ENCODE peak calls at places on chromosome 3, in eight cellular contexts. One of them, this sample, is unnamed.

GRCh38 chr3:99753268-99753975 is 64.2 kb upstream of the CMSS1 start:
- DNase-seq in foreskin fibroblast: peak; percentile 91
- DNase-seq in HepG2: peak; percentile 28
- DNase-seq in heart left ventricle: no peak
- DNase-seq in A549: peak; percentile 13
- DNase-seq in fibroblast of mammary gland: peak; percentile 88
- DNase-seq in mucosa of descending colon: no peak
- DNase-seq in PC-3: peak; percentile 82
- DNase-seq in this sample: peak; percentile 82

GRCh38 chr3:132543016-132543739 is 53.9 kb upstream of the ACKR4 start:
- DNase-seq in HepG2: peak; percentile 53
- DNase-seq in fibroblast of mammary gland: peak; percentile 97
- DNase-seq in mucosa of descending colon: no peak
- DNase-seq in A549: no peak
- DNase-seq in foreskin fibroblast: peak; percentile 95
- DNase-seq in heart left ventricle: no peak
- DNase-seq in PC-3: peak; percentile 77
- DNase-seq in this sample: peak; percentile 96

GRCh38 chr3:19149388-19149787 is 1.1 kb downstream of the KCNH8 start:
- DNase-seq in mucosa of descending colon: no peak
- DNase-seq in fibroblast of mammary gland: peak; percentile 12
- DNase-seq in PC-3: peak; percentile 28
- DNase-seq in HepG2: no peak
- DNase-seq in foreskin fibroblast: peak; percentile 25
- DNase-seq in heart left ventricle: no peak
- DNase-seq in A549: no peak
- DNase-seq in this sample: peak; percentile 10

GRCh38 chr3:124296416-124296815 is 304.5 kb upstream of the ROPN1 start:
- DNase-seq in foreskin fibroblast: no peak
- DNase-seq in heart left ventricle: no peak
- DNase-seq in fibroblast of mammary gland: no peak
- DNase-seq in PC-3: no peak
- DNase-seq in HepG2: no peak
- DNase-seq in mucosa of descending colon: no peak
- DNase-seq in A549: no peak
- DNase-seq in this sample: no peak

GRCh38 chr3:148790841-148791240 is 36.8 kb upstream of the CPB1 start:
- DNase-seq in mucosa of descending colon: no peak
- DNase-seq in HepG2: no peak
- DNase-seq in PC-3: no peak
- DNase-seq in foreskin fibroblast: no peak
- DNase-seq in A549: no peak
- DNase-seq in heart left ventricle: peak; percentile 32
- DNase-seq in fibroblast of mammary gland: peak; percentile 46
- DNase-seq in this sample: peak; percentile 27

GRCh38 chr3:14125193-14126016 is 553 bp downstream of the TMEM43 start:
- DNase-seq in PC-3: peak; percentile 94
- DNase-seq in HepG2: peak; percentile 72
- DNase-seq in A549: peak; percentile 68
- DNase-seq in foreskin fibroblast: peak; percentile 97
- DNase-seq in fibroblast of mammary gland: peak; percentile 96
- DNase-seq in heart left ventricle: peak; percentile 66
- DNase-seq in mucosa of descending colon: peak; percentile 82
- DNase-seq in this sample: peak; percentile 96

GRCh38 chr3:158050461-158050860 is 55.8 kb downstream of the SHOX2 start:
- DNase-seq in heart left ventricle: no peak
- DNase-seq in HepG2: no peak
- DNase-seq in foreskin fibroblast: peak; percentile 15
- DNase-seq in A549: no peak
- DNase-seq in PC-3: no peak
- DNase-seq in fibroblast of mammary gland: peak; percentile 40
- DNase-seq in mucosa of descending colon: no peak
- DNase-seq in this sample: no peak

GRCh38 chr3:56219894-56220805 is 248.1 kb downstream of the ERC2 start:
- DNase-seq in PC-3: no peak
- DNase-seq in fibroblast of mammary gland: no peak
- DNase-seq in heart left ventricle: no peak
- DNase-seq in HepG2: no peak
- DNase-seq in A549: no peak
- DNase-seq in mucosa of descending colon: no peak
- DNase-seq in foreskin fibroblast: peak; percentile 54
- DNase-seq in this sample: no peak

GRCh38 chr3:136818851-136819783 is at the start of gene SLC35G2:
- DNase-seq in fibroblast of mammary gland: peak; percentile 89
- DNase-seq in A549: peak; percentile 35
- DNase-seq in foreskin fibroblast: peak; percentile 92
- DNase-seq in heart left ventricle: peak; percentile 77
- DNase-seq in PC-3: peak; percentile 49
- DNase-seq in HepG2: peak; percentile 55
- DNase-seq in mucosa of descending colon: peak; percentile 57
- DNase-seq in this sample: peak; percentile 75

GRCh38 chr3:9135526-9135925 is 113.9 kb downstream of the SRGAP3 start:
- DNase-seq in foreskin fibroblast: no peak
- DNase-seq in A549: no peak
- DNase-seq in mucosa of descending colon: no peak
- DNase-seq in PC-3: no peak
- DNase-seq in HepG2: no peak
- DNase-seq in heart left ventricle: no peak
- DNase-seq in fibroblast of mammary gland: no peak
- DNase-seq in this sample: no peak

DNA sequence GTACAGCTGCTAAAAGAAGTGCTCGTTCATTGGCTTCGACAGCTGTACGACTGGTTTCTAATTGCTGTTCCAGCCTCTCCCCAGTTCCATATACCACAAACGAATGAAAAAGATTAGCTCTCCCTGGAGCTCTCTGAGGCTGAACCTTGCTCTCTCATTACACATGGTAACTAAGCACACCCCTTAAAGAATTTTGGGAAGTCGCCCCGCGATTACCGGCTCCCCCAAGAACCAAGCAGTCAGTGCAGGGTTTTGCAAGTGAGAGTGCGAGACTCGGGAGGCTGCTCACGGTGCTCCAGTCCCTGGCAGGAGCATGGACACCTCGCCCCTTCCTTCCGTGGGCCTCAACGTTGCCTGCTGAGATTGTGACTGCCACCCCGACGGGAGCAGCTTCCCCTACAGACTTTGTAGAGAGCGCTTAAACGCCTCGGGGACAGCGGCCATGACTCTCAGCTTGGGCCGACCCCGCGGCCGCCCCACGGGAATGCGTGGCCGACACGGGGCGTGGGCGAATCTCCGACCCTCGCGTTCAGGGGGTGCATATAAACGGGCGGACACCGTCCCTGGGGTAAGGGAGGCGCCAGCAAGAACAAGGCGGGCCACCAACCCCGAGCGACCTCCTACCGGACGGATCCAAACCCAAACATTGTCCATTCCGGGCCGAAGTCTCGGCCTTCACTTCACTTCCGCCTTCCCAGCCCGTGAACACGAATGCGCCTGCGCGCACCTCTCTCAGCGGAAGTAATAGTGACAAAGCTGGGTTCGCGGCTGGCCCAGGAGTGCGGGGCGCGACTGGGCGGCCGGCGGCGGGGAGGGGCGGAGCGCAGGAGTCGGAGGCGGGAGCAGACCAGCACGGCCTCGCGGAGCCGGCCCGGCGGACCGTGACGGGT is at the start of gene ATP2C1:
- DNase-seq in A549: peak; percentile 71
- DNase-seq in PC-3: peak; percentile 94
- DNase-seq in fibroblast of mammary gland: peak; percentile 90
- DNase-seq in HepG2: peak; percentile 92
- DNase-seq in mucosa of descending colon: peak; percentile 97
- DNase-seq in foreskin fibroblast: peak; percentile 98
- DNase-seq in heart left ventricle: peak; percentile 96
- DNase-seq in this sample: peak; percentile 94
- TF ChIP-seq CTCF in A549: no peak
- TF ChIP-seq CTCF in PC-3: no peak
- TF ChIP-seq CTCF in fibroblast of mammary gland: no peak
- TF ChIP-seq CTCF in HepG2: peak; percentile 13
- TF ChIP-seq CTCF in mucosa of descending colon: no peak
- TF ChIP-seq CTCF in foreskin fibroblast: no peak
- TF ChIP-seq CTCF in heart left ventricle: no peak
- TF ChIP-seq CTCF in this sample: peak; percentile 2

GRCh38 chr3:46370784-46371183 is at the start of gene CCR5:
- DNase-seq in foreskin fibroblast: no peak
- DNase-seq in PC-3: peak; percentile 35
- DNase-seq in A549: no peak
- DNase-seq in heart left ventricle: no peak
- DNase-seq in HepG2: no peak
- DNase-seq in fibroblast of mammary gland: no peak
- DNase-seq in mucosa of descending colon: no peak
- DNase-seq in this sample: no peak
- H3K4me3 ChIP-seq in foreskin fibroblast: no peak within 1 kb of the TSS
- H3K4me3 ChIP-seq in PC-3: no peak within 1 kb of the TSS
- H3K4me3 ChIP-seq in A549: no peak within 1 kb of the TSS
- H3K4me3 ChIP-seq in heart left ventricle: no peak within 1 kb of the TSS
- H3K4me3 ChIP-seq in HepG2: no peak within 1 kb of the TSS
- H3K4me3 ChIP-seq in fibroblast of mammary gland: no peak within 1 kb of the TSS
- H3K4me3 ChIP-seq in mucosa of descending colon: no peak within 1 kb of the TSS
- H3K4me3 ChIP-seq in this sample: no peak within 1 kb of the TSS

DNA sequence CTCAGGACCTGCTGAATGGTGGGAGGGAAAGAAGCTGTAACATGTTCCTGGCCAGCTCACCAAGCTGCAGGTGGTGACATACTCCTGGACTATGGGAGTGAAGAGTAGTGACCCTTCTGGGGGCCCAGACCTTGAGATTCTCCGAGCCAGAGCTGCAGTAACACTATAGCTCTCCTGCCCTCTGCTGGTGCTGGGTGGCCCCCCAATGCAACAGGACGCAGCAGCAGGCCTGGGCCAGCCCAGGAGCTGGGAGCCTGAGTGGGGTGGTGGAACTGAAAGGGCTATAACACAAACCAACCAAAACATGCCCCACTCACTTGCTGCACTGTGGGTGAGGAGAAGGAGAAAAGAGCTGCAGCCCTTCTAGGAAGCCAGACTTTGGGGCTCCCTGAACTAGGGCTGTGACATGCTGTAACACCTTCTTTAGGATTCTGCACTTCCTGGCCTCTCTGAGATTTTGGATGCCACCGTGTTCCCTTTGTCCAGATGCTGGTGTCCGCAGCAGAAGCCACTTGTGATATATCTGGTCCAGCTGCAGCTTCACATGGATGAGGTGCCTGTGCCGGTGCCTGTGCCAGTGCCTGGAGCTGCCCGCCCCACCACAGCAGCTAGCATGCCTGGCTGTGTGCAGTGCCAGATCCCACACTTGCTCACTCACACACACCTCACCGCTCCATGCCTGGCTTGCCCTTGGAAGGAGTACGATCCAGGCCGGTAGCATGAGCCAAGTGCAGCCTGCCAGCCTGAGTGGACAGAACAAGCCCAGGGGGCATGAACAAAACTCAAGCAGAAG is 636.8 kb upstream of the KCNMB2 start:
- DNase-seq in foreskin fibroblast: no peak
- DNase-seq in mucosa of descending colon: no peak
- DNase-seq in heart left ventricle: no peak
- DNase-seq in PC-3: no peak
- DNase-seq in fibroblast of mammary gland: no peak
- DNase-seq in HepG2: no peak
- DNase-seq in A549: no peak
- DNase-seq in this sample: no peak
- TF ChIP-seq CTCF in foreskin fibroblast: no peak
- TF ChIP-seq CTCF in mucosa of descending colon: no peak
- TF ChIP-seq CTCF in heart left ventricle: no peak
- TF ChIP-seq CTCF in PC-3: no peak
- TF ChIP-seq CTCF in fibroblast of mammary gland: no peak
- TF ChIP-seq CTCF in HepG2: peak; percentile 49
- TF ChIP-seq CTCF in A549: no peak
- TF ChIP-seq CTCF in this sample: no peak

DNA sequence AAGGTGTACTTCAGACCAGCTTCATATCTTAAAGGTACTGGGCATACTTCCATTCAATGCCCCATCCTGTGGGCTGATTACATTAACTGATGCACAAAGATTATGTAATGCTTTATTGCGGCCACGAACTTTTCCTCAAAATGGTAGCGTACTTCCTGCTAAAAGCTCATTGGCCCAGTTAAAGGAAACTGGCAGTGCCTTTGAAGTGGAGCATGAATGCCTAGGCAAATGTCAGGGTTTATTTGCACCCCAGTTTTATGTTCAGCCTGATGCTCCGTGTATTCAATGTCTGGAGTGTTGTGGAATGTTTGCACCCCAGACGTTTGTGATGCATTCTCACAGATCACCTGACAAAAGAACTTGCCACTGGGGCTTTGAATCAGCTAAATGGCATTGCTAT is 3.4 kb downstream of the SKIL start:
- DNase-seq in fibroblast of mammary gland: no peak
- DNase-seq in heart left ventricle: no peak
- DNase-seq in PC-3: no peak
- DNase-seq in mucosa of descending colon: no peak
- DNase-seq in foreskin fibroblast: no peak
- DNase-seq in HepG2: no peak
- DNase-seq in A549: no peak
- DNase-seq in this sample: no peak
- H3K4me3 ChIP-seq in fibroblast of mammary gland: no peak overlapping the region
- H3K4me3 ChIP-seq in heart left ventricle: peak overlapping the region; percentile 3
- H3K4me3 ChIP-seq in PC-3: peak overlapping the region; percentile 11
- H3K4me3 ChIP-seq in mucosa of descending colon: no peak overlapping the region
- H3K4me3 ChIP-seq in foreskin fibroblast: no peak overlapping the region
- H3K4me3 ChIP-seq in HepG2: no peak overlapping the region
- H3K4me3 ChIP-seq in A549: peak overlapping the region; percentile 75
- H3K4me3 ChIP-seq in this sample: no peak overlapping the region

This sample was measured in AG10803.